ENCODE peak calls at places on chromosomes 7 and 10, in four cellular contexts. F is ovary, L is mesendoderm, O is adrenal gland. S is an unnamed sample. For H3K4me1, the result is how much of the 10 kb centered on the place peaks cover.

GRCh38 chr7:158260567-158261361 is 326.9 kb downstream of the PTPRN2 start:
- DNase-seq in F (no peak), L (no peak), O (no peak), S (no peak)

GRCh38 chr7:151245360-151246160 is 2.9 kb downstream of the SMARCD3 start:
- DNase-seq in F (peak), L (peak), O (no peak), S (peak)

GRCh38 chr7:47291461-47292051 is 290.4 kb downstream of the TNS3 start:
- DNase-seq in F (no peak), L (no peak), O (peak), S (no peak)

GRCh38 chr10:28184810-28185209 is 118.1 kb downstream of the MPP7 start:
- DNase-seq in F (no peak), L (no peak), O (no peak), S (no peak)

GRCh38 chr10:114312585-114312984 is 73.5 kb downstream of the VWA2 start:
- DNase-seq in F (no peak), L (no peak), O (no peak), S (no peak)

GRCh38 chr10:125116041-125116649 is 44.2 kb downstream of the CTBP2 start:
- DNase-seq in F (no peak), L (no peak), O (no peak), S (no peak)

GRCh38 chr10:4596951-4597350 is 229.1 kb upstream of the AKR1E2 start:
- DNase-seq in F (no peak), L (no peak), O (no peak), S (no peak)

GRCh38 chr10:117619200-117619599 is 76.7 kb downstream of the EMX2 start:
- DNase-seq in F (no peak), L (no peak), O (no peak), S (no peak)

GRCh38 chr7:88224596-88225275 is 4.9 kb upstream of the SRI start:
- DNase-seq in F (no peak), L (no peak), O (no peak), S (no peak)

GRCh38 chr10:7302393-7303054 is 108.3 kb downstream of the SFMBT2 start:
- DNase-seq in F (no peak), L (no peak), O (no peak), S (no peak)

GRCh38 chr7:15557186-15557585 is 4.6 kb downstream of the AGMO start:
- DNase-seq in F (no peak), L (no peak), O (no peak), S (no peak)

GRCh38 chr7:54995631-54996340 is 23.0 kb upstream of the EGFR start:
- DNase-seq in F (no peak), L (no peak), O (no peak), S (no peak)

GRCh38 chr7:99560834-99561734 is 2.6 kb downstream of the ZNF655 start:
- DNase-seq in F (no peak), L (no peak), O (no peak), S (no peak)

GRCh38 chr7:69932034-69932628 is 333.9 kb downstream of the AUTS2 start:
- DNase-seq in F (peak), L (peak), O (peak), S (peak)

GRCh38 chr7:68511281-68511680 is 1087.0 kb upstream of the AUTS2 start:
- DNase-seq in F (no peak), L (peak), O (no peak), S (no peak)

GRCh38 chr7:158102897-158103296 is 484.7 kb downstream of the PTPRN2 start:
- DNase-seq in F (no peak), L (no peak), O (no peak), S (no peak)

GRCh38 chr7:27840314-27840713 is 100.4 kb downstream of the TAX1BP1 start:
- DNase-seq in F (no peak), L (no peak), O (no peak), S (no peak)

GRCh38 chr7:100167912-100168323 is 499 bp downstream of the GAL3ST4 start:
- DNase-seq in F (peak), L (peak), O (no peak), S (no peak)

GRCh38 chr7:26199301-26200112 is 1.0 kb downstream of the HNRNPA2B1 start:
- DNase-seq in F (peak), L (peak), O (peak), S (peak)

DNA sequence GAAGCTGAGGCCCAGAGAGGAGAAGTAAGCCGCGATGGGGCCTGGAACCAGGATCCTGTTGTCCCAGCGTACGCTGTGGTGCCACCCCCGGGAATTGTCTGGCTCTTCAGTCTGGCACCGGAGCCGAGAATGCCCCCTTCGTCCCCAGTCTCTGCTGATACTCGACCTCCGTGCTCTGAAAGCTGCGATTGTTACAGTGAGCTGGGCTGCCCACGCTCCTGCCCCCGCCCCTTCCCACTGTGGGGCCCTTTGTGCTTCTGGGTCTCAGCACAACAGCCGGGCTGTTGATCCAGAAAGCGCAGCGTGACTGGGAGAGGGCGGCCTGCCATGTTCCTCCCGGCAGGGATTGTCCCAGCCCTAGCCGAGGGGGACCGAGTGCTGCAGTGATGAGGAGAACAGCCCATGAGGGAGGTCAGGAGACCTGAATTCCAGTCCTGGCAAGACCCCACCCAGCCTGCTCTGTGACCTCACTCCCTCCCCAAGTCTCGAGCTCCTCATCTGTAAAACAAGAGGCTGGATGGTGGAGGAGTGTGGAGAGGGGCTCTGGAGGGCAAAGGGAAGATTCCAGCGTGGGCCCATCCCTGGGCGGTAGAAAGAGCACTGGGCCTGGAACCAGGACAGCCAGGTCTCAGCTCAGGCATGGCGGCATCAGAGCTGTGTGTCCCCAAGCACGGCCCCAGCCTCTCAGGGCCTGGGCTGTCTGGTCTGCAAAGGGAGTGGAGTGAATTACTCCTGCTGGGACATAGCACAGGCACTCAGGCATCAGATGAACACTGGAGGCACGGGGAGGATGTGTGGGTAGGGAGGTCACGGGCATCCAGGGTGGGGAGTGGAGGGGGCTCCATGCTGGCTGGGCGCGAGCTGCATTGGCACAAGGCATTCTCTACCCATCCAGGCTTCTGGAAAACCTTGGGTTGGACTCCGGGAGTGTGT is 43.6 kb downstream of the TSPAN15 start:
- DNase-seq in F (peak), L (no peak), O (no peak), S (no peak)
- H3K4me1 ChIP-seq in F (under half), L (under half), O (under half), S (under half)

GRCh38 chr10:30038961-30039536 is 20.3 kb downstream of the JCAD start:
- DNase-seq in F (no peak), L (no peak), O (no peak), S (no peak)
- H3K4me1 ChIP-seq in F (under half), L (under half), O (under half), S (under half)

DNA sequence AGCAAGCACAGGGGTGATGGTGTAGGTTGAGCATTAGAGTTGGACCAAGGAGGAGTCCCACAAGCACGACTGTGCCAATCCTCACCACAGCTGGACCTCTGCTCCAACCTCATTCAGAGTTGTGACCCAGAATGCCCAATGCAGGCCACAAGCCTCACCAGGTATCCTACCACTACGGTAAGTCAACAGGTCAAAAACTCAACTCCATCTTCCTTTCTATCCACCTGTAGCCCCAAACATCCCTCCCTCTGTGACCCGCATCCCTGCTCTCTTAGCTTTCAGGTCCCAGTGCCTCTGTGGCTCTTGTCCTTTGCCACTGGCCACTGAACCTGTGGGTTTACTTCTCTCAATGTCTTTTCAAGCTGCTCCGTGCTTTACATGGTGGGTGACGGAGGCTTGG is 112.8 kb downstream of the PIP4K2A start:
- DNase-seq in F (no peak), L (no peak), O (no peak), S (no peak)
- H3K4me1 ChIP-seq in F (under half), L (under half), O (under half), S (under half)

DNA sequence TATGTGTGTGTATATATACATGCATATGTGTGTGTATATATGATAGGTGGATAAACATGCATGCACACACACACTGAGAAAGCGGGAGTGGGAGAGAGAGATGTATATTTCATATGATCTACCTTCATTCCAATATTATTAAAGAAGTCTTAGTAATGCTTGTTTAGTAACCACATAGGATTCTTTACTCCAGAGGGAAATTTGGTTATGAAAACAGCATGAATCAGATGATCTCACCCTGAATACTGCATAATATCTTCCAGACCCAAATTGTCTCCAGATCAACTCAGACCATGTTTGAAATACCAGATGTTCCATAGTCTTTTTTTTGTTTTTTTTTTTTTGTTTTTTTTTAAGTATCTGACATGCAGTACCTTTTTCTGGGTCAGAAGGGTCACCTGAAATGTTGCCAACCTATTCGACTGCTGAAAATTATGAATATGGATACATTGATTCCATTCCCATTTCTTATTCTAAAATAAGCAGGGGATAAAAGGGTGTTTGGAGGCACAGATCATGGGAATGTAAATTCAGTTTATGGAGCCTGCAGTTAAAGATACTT is 17.4 kb downstream of the TES start:
- DNase-seq in F (no peak), L (no peak), O (no peak), S (no peak)
- H3K4me1 ChIP-seq in F (under half), L (under half), O (under half), S (under half)

GRCh38 chr10:132419631-132420468 is 22.9 kb downstream of the PWWP2B start:
- DNase-seq in F (no peak), L (no peak), O (peak), S (no peak)
- H3K4me1 ChIP-seq in F (under half), L (under half), O (half or more), S (half or more)